ENCODE peak calls at places on chromosomes 2 and 18, in ten cellular contexts. U, Z, W, E, L, S, R, O, Y and I are unnamed samples.
A peak's percentile ranks its signal among the peaks of the same experiment; 100 is the strongest.

GRCh38 chr2:184444217-184444616 is 154.1 kb upstream of the ZNF804A start:
- DNase-seq in U (no peak), Z (no peak), W (no peak), E (no peak), L (peak; percentile 77), S (no peak), R (no peak), O (no peak), Y (no peak), I (peak; percentile 72)

GRCh38 chr2:198102841-198103240 is 298.4 kb downstream of the PLCL1 start:
- DNase-seq in U (no peak), Z (no peak), W (no peak), E (no peak), L (no peak), S (no peak), R (no peak), O (no peak), Y (no peak), I (no peak)

GRCh38 chr18:56291229-56291796 is 347.1 kb downstream of the TXNL1 start:
- DNase-seq in U (no peak), Z (no peak), W (no peak), E (no peak), L (no peak), S (no peak), R (no peak), O (no peak), Y (no peak), I (no peak)

GRCh38 chr18:5253910-5254309 is 41.6 kb downstream of the ZBTB14 start:
- DNase-seq in U (no peak), Z (no peak), W (no peak), E (no peak), L (no peak), S (no peak), R (no peak), O (no peak), Y (no peak), I (no peak)

GRCh38 chr18:59961086-59961485 is 61.3 kb downstream of the PMAIP1 start:
- DNase-seq in U (no peak), Z (no peak), W (no peak), E (no peak), L (peak; percentile 66), S (no peak), R (no peak), O (no peak), Y (no peak), I (no peak)

GRCh38 chr2:172783091-172783898 is 47.6 kb downstream of the RAPGEF4 start:
- DNase-seq in U (no peak), Z (peak; percentile 62), W (no peak), E (peak; percentile 82), L (no peak), S (peak; percentile 92), R (no peak), O (no peak), Y (peak; percentile 61), I (no peak)

GRCh38 chr2:182133195-182133891 is 147.7 kb downstream of the PPP1R1C start:
- DNase-seq in U (no peak), Z (no peak), W (no peak), E (no peak), L (no peak), S (no peak), R (no peak), O (no peak), Y (no peak), I (no peak)

GRCh38 chr2:169964740-169965139 is 137.5 kb downstream of the UBR3 start:
- DNase-seq in U (no peak), Z (no peak), W (no peak), E (no peak), L (no peak), S (no peak), R (no peak), O (no peak), Y (no peak), I (no peak)

GRCh38 chr2:73944714-73945113 is 18.0 kb downstream of the DGUOK start:
- DNase-seq in U (no peak), Z (no peak), W (no peak), E (no peak), L (peak; percentile 24), S (no peak), R (no peak), O (no peak), Y (no peak), I (no peak)

GRCh38 chr2:114614599-114614998 is 172.2 kb downstream of the DPP10 start:
- DNase-seq in U (no peak), Z (no peak), W (no peak), E (no peak), L (no peak), S (no peak), R (no peak), O (no peak), Y (no peak), I (no peak)
- TF ChIP-seq CTCF in U (no peak), Z (no peak), W (no peak), E (no peak), L (no peak), S (no peak), R (no peak), O (no peak), Y (no peak), I (no peak)

DNA sequence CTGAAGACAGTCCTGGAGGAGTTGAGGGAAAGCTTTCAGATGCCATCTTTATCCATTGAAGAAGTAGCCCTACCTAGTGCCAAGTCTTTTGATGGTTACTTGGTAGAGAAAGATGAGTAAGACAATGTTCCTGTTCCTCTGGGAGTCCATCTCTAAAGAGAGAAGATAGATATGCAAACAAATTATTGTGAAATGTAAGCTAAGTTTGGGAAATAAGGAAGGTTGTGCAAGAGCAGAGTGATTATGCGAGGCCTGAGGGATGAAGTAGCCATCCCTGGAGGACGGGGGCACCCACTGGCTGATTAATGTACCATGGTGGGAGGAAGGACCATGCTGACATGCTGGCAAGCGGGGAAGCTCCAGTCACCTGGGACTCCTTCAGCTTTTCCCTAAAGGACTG is 994 bp upstream of the DTNA start:
- DNase-seq in U (no peak), Z (no peak), W (no peak), E (no peak), L (no peak), S (peak; percentile 75), R (no peak), O (no peak), Y (peak; percentile 29), I (no peak)
- H3K4me3 ChIP-seq in U (no peak overlapping the region), Z (no peak overlapping the region), W (no peak overlapping the region), E (peak overlapping the region; percentile 37), L (no peak overlapping the region), S (no peak overlapping the region), R (no peak overlapping the region), O (no peak overlapping the region), Y (no peak overlapping the region), I (no peak overlapping the region)

GRCh38 chr2:96142217-96143113 is 2.8 kb downstream of the DUSP2 start:
- DNase-seq in U (no peak), Z (no peak), W (peak; percentile 77), E (peak; percentile 71), L (peak; percentile 85), S (no peak), R (peak; percentile 53), O (no peak), Y (peak; percentile 6), I (no peak)
- TF ChIP-seq CTCF in U (no peak), Z (peak; percentile 29), W (peak; percentile 74), E (no peak), L (peak; percentile 81), S (no peak), R (peak; percentile 58), O (no peak), Y (no peak), I (peak; percentile 80)

GRCh38 chr2:64021578-64021977 is 2.4 kb upstream of the VPS54 start:
- DNase-seq in U (no peak), Z (no peak), W (no peak), E (no peak), L (no peak), S (no peak), R (no peak), O (no peak), Y (no peak), I (no peak)

GRCh38 chr2:64018715-64019082 is 529 bp downstream of the VPS54 start:
- DNase-seq in U (peak; percentile 53), Z (no peak), W (no peak), E (no peak), L (peak; percentile 62), S (no peak), R (no peak), O (peak; percentile 44), Y (peak; percentile 49), I (no peak)

GRCh38 chr2:64017811-64018714 is 1.2 kb downstream of the VPS54 start:
- DNase-seq in U (no peak), Z (no peak), W (no peak), E (peak; percentile 82), L (peak; percentile 29), S (no peak), R (no peak), O (no peak), Y (peak; percentile 42), I (no peak)

GRCh38 chr2:64019083-64019974 is at the start of gene VPS54:
- DNase-seq in U (peak; percentile 68), Z (peak; percentile 33), W (peak; percentile 80), E (peak; percentile 92), L (peak; percentile 70), S (no peak), R (peak; percentile 22), O (peak; percentile 48), Y (peak; percentile 75), I (no peak)

GRCh38 chr2:64019975-64020281 is 700 bp upstream of the VPS54 start:
- DNase-seq in U (no peak), Z (no peak), W (no peak), E (peak; percentile 30), L (no peak), S (no peak), R (no peak), O (no peak), Y (no peak), I (no peak)
- H3K4me3 ChIP-seq in U (peak overlapping the region; percentile 79), Z (peak overlapping the region; percentile 68), W (peak overlapping the region; percentile 68), E (peak overlapping the region; percentile 82), L (peak overlapping the region; percentile 94), S (peak overlapping the region; percentile 68), R (peak overlapping the region; percentile 55), O (no peak overlapping the region), Y (peak overlapping the region; percentile 76), I (peak overlapping the region; percentile 88)

GRCh38 chr2:228983700-228984099 is 287.4 kb downstream of the PID1 start:
- DNase-seq in U (no peak), Z (no peak), W (no peak), E (no peak), L (no peak), S (no peak), R (no peak), O (no peak), Y (no peak), I (no peak)
- TF ChIP-seq CTCF in U (no peak), Z (no peak), W (no peak), E (no peak), L (no peak), S (no peak), R (no peak), O (no peak), Y (no peak), I (no peak)

DNA sequence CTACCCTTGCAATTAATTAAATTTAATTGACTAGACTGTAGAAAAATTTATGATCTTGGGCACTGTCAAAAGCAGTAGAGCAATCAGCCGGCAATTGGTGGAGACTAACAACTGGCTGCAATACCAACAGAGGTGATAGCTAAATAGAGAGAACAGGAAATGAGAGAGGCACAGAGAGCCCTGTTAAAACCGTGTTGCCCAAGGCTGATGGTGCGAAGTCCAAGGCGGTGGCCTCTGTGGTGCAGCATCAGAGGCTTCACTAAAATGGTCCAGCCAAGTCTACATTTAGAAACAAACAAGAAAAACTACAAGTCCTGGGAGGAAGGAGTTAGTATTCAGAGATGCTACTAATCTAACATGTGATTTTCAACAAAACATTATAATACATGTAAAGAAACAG is 115.6 kb downstream of the NETO1 start:
- DNase-seq in U (no peak), Z (no peak), W (no peak), E (no peak), L (no peak), S (no peak), R (no peak), O (no peak), Y (no peak), I (no peak)
- H3K4me3 ChIP-seq in U (no peak overlapping the region), Z (no peak overlapping the region), W (no peak overlapping the region), E (no peak overlapping the region), L (no peak overlapping the region), S (no peak overlapping the region), R (no peak overlapping the region), O (no peak overlapping the region), Y (no peak overlapping the region), I (no peak overlapping the region)